ENCODE peak calls at places on chromosomes 3 and 15, in four cellular contexts. G is stomach, H is colonic mucosa, R is left lung. L is an unnamed sample.

GRCh38 chr15:59165726-59166125 is 40.9 kb upstream of the LDHAL6B start:
- DNase-seq in G (no peak), H (no peak), R (no peak), L (no peak)

GRCh38 chr15:57064033-57064432 is 145.6 kb downstream of the TCF12 start:
- DNase-seq in G (no peak), H (no peak), R (no peak), L (no peak)

GRCh38 chr15:74053941-74054529 is 28.3 kb downstream of the GOLGA6A start:
- DNase-seq in G (peak), H (peak), R (peak), L (peak)

GRCh38 chr3:64133272-64133671 is 92.0 kb downstream of the PRICKLE2 start:
- DNase-seq in G (no peak), H (no peak), R (no peak), L (no peak)

GRCh38 chr15:38490231-38490630 is 36.3 kb downstream of the FAM98B start:
- DNase-seq in G (no peak), H (no peak), R (no peak), L (no peak)

GRCh38 chr15:62059818-62060115 is 480 bp downstream of the VPS13C start:
- DNase-seq in G (peak), H (peak), R (peak), L (no peak)

GRCh38 chr3:53196575-53197407 is 35.8 kb downstream of the PRKCD start:
- DNase-seq in G (no peak), H (peak), R (no peak), L (no peak)

GRCh38 chr15:32852771-32853170 is 135.0 kb downstream of the GREM1 start:
- DNase-seq in G (no peak), H (no peak), R (no peak), L (no peak)

GRCh38 chr3:38603731-38604131 is 45.8 kb downstream of the SCN5A start:
- DNase-seq in G (no peak), H (no peak), R (no peak), L (no peak)

GRCh38 chr3:181265750-181266333 is 276.3 kb upstream of the DNAJC19 start:
- DNase-seq in G (no peak), H (no peak), R (no peak), L (no peak)

GRCh38 chr3:179079537-179079936 is 7.9 kb upstream of the ZMAT3 start:
- DNase-seq in G (no peak), H (no peak), R (no peak), L (no peak)

GRCh38 chr3:42130007-42130328 is 38.8 kb downstream of the TRAK1 start:
- DNase-seq in G (no peak), H (no peak), R (no peak), L (no peak)

GRCh38 chr3:168341192-168341816 is 245.6 kb upstream of the GOLIM4 start:
- DNase-seq in G (no peak), H (no peak), R (no peak), L (no peak)

GRCh38 chr15:35302340-35302739 is 217.2 kb upstream of the NANOGP8 start:
- DNase-seq in G (no peak), H (no peak), R (no peak), L (no peak)

GRCh38 chr15:35289029-35289617 is 204.0 kb upstream of the NANOGP8 start:
- DNase-seq in G (no peak), H (no peak), R (no peak), L (no peak)

GRCh38 chr3:44648564-44649229 is at the start of gene ZNF35:
- DNase-seq in G (peak), H (peak), R (peak), L (peak)

GRCh38 chr3:74067296-74067695 is 442.6 kb upstream of the PDZRN3 start:
- DNase-seq in G (peak), H (no peak), R (no peak), L (no peak)

GRCh38 chr3:76826915-76827314 is 213.0 kb upstream of the ROBO2 start:
- DNase-seq in G (no peak), H (no peak), R (no peak), L (no peak)

GRCh38 chr3:147395975-147396708 is 10.2 kb downstream of the ZIC4 start:
- DNase-seq in G (no peak), H (no peak), R (peak), L (no peak)

GRCh38 chr3:40631341-40631995 is 106.7 kb downstream of the ZNF621 start:
- DNase-seq in G (no peak), H (peak), R (no peak), L (no peak)

GRCh38 chr3:120143676-120144075 is 49.4 kb upstream of the GSK3B start:
- DNase-seq in G (no peak), H (no peak), R (no peak), L (no peak)

GRCh38 chr15:71773206-71773859 is 37.0 kb upstream of the NR2E3 start:
- DNase-seq in G (no peak), H (no peak), R (no peak), L (no peak)

GRCh38 chr15:35443376-35443775 is 102.6 kb downstream of the DPH6 start:
- DNase-seq in G (no peak), H (no peak), R (no peak), L (no peak)

GRCh38 chr15:64163662-64164362 is 990 bp upstream of the PPIB start:
- DNase-seq in G (peak), H (peak), R (no peak), L (no peak)

GRCh38 chr15:62927196-62927595 is 115.4 kb upstream of the TPM1 start:
- DNase-seq in G (no peak), H (no peak), R (no peak), L (no peak)

GRCh38 chr3:126350502-126351085 is 6.6 kb downstream of the KLF15 start:
- DNase-seq in G (no peak), H (no peak), R (peak), L (no peak)

GRCh38 chr3:169134194-169134593 is 529.3 kb downstream of the MECOM start:
- DNase-seq in G (no peak), H (no peak), R (no peak), L (no peak)

GRCh38 chr15:68277131-68277604 is 377 bp upstream of the FEM1B start:
- DNase-seq in G (no peak), H (peak), R (peak), L (no peak)

GRCh38 chr15:68279779-68280745 is 2.5 kb downstream of the FEM1B start:
- DNase-seq in G (no peak), H (no peak), R (no peak), L (no peak)

GRCh38 chr15:68279218-68279533 is 1.6 kb downstream of the FEM1B start:
- DNase-seq in G (no peak), H (no peak), R (no peak), L (no peak)

GRCh38 chr15:68277605-68278344 is at the start of gene FEM1B:
- DNase-seq in G (peak), H (peak), R (peak), L (peak)

GRCh38 chr15:68278345-68279217 is 1.0 kb downstream of the FEM1B start:
- DNase-seq in G (no peak), H (peak), R (no peak), L (peak)
- TF ChIP-seq CTCF in G (no peak), H (peak), R (no peak), L (no peak)

DNA sequence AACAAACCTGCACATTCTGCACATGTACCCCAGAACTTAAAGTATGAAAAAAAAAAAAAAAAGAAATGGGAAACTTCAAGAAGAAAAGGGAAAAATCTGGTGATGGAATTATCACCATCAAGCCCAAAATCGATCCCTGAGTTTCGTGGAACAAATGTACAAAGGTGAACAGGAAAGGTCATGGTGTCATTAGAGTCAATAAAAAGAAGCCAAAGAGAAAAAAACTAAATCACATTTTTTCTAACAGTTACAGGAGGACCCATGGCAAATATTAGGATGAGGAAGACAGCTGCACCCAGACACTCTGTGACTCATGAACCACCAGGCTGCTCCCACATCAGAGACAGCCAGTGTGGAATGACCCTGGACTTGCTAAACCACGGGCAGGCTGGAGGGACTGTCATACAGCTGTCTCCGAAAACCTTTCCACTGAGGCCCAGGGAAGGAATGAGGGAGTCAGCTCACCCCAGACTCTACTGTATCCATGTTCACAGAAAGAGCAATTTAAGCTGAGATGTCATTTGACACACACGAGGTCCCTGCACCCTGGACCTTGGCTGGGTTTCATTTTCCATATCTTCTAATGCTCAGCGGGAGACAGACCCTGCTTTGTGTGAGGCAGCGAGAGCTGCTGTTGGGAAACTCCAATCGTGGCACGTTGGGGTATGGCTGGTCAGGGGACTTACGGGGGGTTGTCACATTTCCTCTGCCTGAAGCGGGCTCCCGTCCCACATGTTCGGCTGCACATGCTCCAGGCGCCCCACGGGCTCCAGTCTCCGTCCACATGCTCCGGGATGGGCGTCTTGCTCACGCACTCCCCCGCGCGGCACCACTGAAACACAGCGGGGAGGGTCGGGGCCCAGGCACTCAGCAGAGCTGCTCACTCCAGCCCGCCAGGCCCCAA is 210.2 kb downstream of the ADAMTS17 start:
- DNase-seq in G (peak), H (no peak), R (peak), L (peak)
- TF ChIP-seq CTCF in G (no peak), H (peak), R (peak), L (no peak)

GRCh38 chr3:154430014-154430413 is at the start of gene GPR149:
- DNase-seq in G (no peak), H (no peak), R (no peak), L (no peak)
- TF ChIP-seq CTCF in G (no peak), H (no peak), R (no peak), L (no peak)

DNA sequence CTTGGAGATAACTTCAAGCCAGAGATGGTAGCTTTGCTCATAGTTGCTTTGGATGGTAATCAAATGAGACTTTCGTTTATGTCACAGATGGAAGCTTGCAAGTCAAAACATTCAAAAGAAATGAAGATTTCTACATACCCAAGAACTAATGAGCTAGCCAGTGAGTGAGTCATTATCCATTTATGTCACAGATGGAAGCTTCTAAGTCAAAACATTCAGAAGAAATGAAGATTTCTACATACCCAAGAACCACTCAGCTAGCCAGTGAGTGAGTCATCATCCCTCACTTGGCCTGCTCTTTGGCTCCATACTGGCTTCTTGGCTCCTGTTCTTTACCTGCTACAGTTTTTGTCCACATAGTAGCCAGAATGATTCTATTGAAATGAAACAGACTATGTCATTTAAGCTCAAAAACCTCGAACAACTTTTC is 559.8 kb upstream of the CBLB start:
- DNase-seq in G (no peak), H (no peak), R (no peak), L (no peak)
- TF ChIP-seq CTCF in G (no peak), H (no peak), R (no peak), L (no peak)

DNA sequence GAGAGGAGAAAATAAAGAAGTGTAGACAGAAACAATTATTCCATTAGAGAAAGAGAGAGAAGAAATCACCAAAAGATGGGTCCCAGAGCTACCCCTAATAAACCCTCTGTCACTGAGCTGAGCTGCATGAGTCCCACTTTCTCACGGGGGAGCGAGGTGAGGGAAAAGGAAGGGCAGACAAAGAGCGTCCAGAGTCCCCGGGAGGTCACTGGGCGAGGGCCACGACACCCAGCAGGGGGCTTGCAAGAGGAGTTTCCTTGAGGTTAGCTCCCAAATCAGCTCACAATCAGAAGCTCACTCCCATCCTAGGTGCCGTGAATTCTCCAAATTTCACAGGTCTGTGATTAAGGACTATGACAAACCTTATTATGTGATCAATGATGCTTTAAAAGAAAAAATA is 62.3 kb downstream of the XXYLT1 start:
- DNase-seq in G (no peak), H (peak), R (peak), L (no peak)
- TF ChIP-seq CTCF in G (no peak), H (no peak), R (no peak), L (no peak)

DNA sequence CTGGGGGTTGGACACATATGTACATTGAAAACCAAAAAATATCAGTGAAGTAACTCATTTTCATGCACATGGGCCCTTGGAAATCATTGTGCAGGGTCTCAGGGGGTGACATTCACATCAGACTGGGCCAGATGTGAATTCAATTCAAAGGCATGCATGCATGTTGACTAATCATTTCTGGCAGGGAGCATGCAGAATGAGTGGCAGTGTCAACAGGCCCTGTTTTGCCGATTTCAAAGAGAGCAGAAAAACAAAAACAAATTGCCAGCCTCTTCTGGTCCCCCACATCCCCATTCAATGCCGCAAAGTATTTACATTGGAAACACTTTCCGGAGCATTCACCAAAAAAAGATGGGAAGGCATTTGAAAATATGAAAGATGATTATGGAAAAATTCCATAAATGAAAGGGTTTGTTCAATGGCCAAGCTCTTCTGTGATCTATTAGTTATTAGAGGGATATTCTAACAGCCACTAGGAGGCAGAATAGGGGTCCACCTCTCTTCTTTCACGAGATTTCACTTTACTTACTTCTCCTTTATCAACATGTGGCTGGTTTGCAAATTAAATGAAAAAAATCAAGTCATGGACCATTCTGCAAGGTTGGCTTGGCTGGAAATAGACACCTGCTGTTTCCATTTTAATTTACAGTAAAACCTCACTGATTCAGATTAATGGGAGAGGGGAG is 119.9 kb upstream of the FEZF2 start:
- DNase-seq in G (no peak), H (no peak), R (no peak), L (no peak)
- TF ChIP-seq CTCF in G (no peak), H (no peak), R (no peak), L (no peak)

DNA sequence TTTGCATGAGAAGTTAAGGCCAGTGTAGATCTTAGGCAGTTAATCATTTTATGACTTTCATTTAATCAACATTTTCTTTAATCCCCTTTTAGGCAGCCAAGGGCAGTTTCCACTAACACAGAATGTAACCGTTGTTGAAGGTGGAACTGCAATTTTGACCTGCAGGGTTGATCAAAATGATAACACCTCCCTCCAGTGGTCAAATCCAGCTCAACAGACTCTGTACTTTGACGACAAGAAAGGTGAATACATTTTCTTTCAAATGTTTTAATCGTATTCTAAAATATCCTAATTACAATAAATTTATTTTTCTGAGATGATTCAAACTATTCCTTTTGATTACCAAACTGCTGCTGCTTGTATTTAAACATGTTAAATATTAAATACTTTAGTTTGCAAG is 843.2 kb downstream of the CADM2 start:
- DNase-seq in G (no peak), H (no peak), R (no peak), L (no peak)
- TF ChIP-seq CTCF in G (no peak), H (no peak), R (peak), L (no peak)

GRCh38 chr3:189508784-189509489 is 122.3 kb upstream of the TP63 start:
- DNase-seq in G (no peak), H (no peak), R (no peak), L (no peak)

GRCh38 chr3:189512824-189513223 is 118.4 kb upstream of the TP63 start:
- DNase-seq in G (no peak), H (no peak), R (no peak), L (no peak)

GRCh38 chr3:189513281-189514151 is 117.7 kb upstream of the TP63 start:
- DNase-seq in G (no peak), H (peak), R (no peak), L (no peak)

GRCh38 chr3:189515916-189516531 is 115.2 kb upstream of the TP63 start:
- DNase-seq in G (no peak), H (no peak), R (no peak), L (no peak)

GRCh38 chr3:189512039-189512438 is 119.2 kb upstream of the TP63 start:
- DNase-seq in G (no peak), H (no peak), R (no peak), L (no peak)
- TF ChIP-seq CTCF in G (no peak), H (no peak), R (no peak), L (no peak)

GRCh38 chr15:30992465-30992864 is 1.0 kb upstream of the MTMR10 start:
- DNase-seq in G (no peak), H (no peak), R (no peak), L (no peak)

GRCh38 chr15:30992073-30992363 is 590 bp upstream of the MTMR10 start:
- DNase-seq in G (no peak), H (no peak), R (no peak), L (no peak)

GRCh38 chr15:30999729-31000128 is 8.3 kb upstream of the MTMR10 start:
- DNase-seq in G (no peak), H (no peak), R (no peak), L (no peak)

GRCh38 chr15:31001702-31002101 is 10.3 kb upstream of the MTMR10 start:
- DNase-seq in G (no peak), H (no peak), R (no peak), L (no peak)

GRCh38 chr15:30997270-30997669 is 5.8 kb upstream of the MTMR10 start:
- DNase-seq in G (no peak), H (no peak), R (no peak), L (no peak)
- TF ChIP-seq CTCF in G (no peak), H (no peak), R (no peak), L (no peak)

DNA sequence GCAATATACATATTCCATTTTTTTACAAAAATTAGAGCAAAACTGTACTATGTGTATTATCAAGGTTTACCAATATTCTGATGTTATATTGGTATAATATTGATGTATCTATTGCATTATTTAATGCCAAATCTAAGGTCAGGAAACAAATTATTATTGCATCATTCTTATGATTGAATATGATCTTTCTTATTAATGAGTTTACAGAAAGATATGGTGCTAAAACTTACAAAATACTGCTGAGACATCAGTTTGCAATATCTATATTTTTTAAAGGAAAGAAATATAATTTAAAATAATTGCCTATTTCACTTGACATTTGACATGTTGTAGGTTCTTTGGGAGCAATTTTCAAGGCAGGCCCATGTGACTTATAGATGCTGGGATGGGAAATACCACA is 357.6 kb downstream of the NLGN1 start:
- DNase-seq in G (no peak), H (no peak), R (no peak), L (no peak)
- TF ChIP-seq CTCF in G (no peak), H (no peak), R (no peak), L (no peak)

L was measured in mesothelial cell of epicardium.